ENCODE peak calls at places on chromosome X, in seven cellular contexts. One of them, this sample, is unnamed.

GRCh38 chrX:54785901-54786300 is 12.2 kb downstream of the ITIH6 start:
- DNase-seq in nephron progenitor cell: no peak
- DNase-seq in CD8-positive, alpha-beta T cell: no peak
- DNase-seq in HCEC 1CT: no peak
- DNase-seq in NAMALWA: peak; percentile 31
- DNase-seq in ecto neural progenitor cell: peak; percentile 48
- DNase-seq in OCI-LY7: peak; percentile 33
- DNase-seq in this sample: peak; percentile 26

GRCh38 chrX:1564750-1565683 is 26.4 kb upstream of the AKAP17A start:
- DNase-seq in nephron progenitor cell: no peak
- DNase-seq in CD8-positive, alpha-beta T cell: no peak
- DNase-seq in HCEC 1CT: no peak
- DNase-seq in NAMALWA: no peak
- DNase-seq in ecto neural progenitor cell: no peak
- DNase-seq in OCI-LY7: no peak
- DNase-seq in this sample: no peak

GRCh38 chrX:153724252-153725038 is at the start of the genes ABCD1 and BCAP31:
- DNase-seq in nephron progenitor cell: peak; percentile 89
- DNase-seq in CD8-positive, alpha-beta T cell: peak; percentile 85
- DNase-seq in HCEC 1CT: peak; percentile 79
- DNase-seq in NAMALWA: peak; percentile 89
- DNase-seq in ecto neural progenitor cell: peak; percentile 90
- DNase-seq in OCI-LY7: peak; percentile 88
- DNase-seq in this sample: peak; percentile 95

GRCh38 chrX:39335447-39336235 is 534.4 kb downstream of the MID1IP1 start:
- DNase-seq in nephron progenitor cell: no peak
- DNase-seq in CD8-positive, alpha-beta T cell: no peak
- DNase-seq in HCEC 1CT: no peak
- DNase-seq in NAMALWA: no peak
- DNase-seq in ecto neural progenitor cell: no peak
- DNase-seq in OCI-LY7: no peak
- DNase-seq in this sample: no peak

GRCh38 chrX:113400193-113400704 is 559.6 kb upstream of the AMOT start:
- DNase-seq in nephron progenitor cell: no peak
- DNase-seq in CD8-positive, alpha-beta T cell: no peak
- DNase-seq in HCEC 1CT: peak; percentile 26
- DNase-seq in NAMALWA: no peak
- DNase-seq in ecto neural progenitor cell: no peak
- DNase-seq in OCI-LY7: no peak
- DNase-seq in this sample: peak; percentile 42

GRCh38 chrX:133819546-133819945 is 165.8 kb downstream of the GPC3 start:
- DNase-seq in nephron progenitor cell: no peak
- DNase-seq in CD8-positive, alpha-beta T cell: no peak
- DNase-seq in HCEC 1CT: no peak
- DNase-seq in NAMALWA: no peak
- DNase-seq in ecto neural progenitor cell: no peak
- DNase-seq in OCI-LY7: no peak
- DNase-seq in this sample: no peak

GRCh38 chrX:15143050-15143824 is 126.6 kb downstream of the ASB9 start:
- DNase-seq in nephron progenitor cell: peak; percentile 46
- DNase-seq in CD8-positive, alpha-beta T cell: peak; percentile 42
- DNase-seq in HCEC 1CT: peak; percentile 3
- DNase-seq in NAMALWA: peak; percentile 58
- DNase-seq in ecto neural progenitor cell: peak; percentile 45
- DNase-seq in OCI-LY7: peak; percentile 46
- DNase-seq in this sample: peak; percentile 56

GRCh38 chrX:107970073-107970472 is 12.1 kb downstream of the TEX13B start:
- DNase-seq in nephron progenitor cell: no peak
- DNase-seq in CD8-positive, alpha-beta T cell: no peak
- DNase-seq in HCEC 1CT: no peak
- DNase-seq in NAMALWA: no peak
- DNase-seq in ecto neural progenitor cell: no peak
- DNase-seq in OCI-LY7: no peak
- DNase-seq in this sample: no peak

GRCh38 chrX:39576081-39576701 is 521.6 kb downstream of the BCOR start:
- DNase-seq in nephron progenitor cell: peak; percentile 18
- DNase-seq in CD8-positive, alpha-beta T cell: no peak
- DNase-seq in HCEC 1CT: no peak
- DNase-seq in NAMALWA: no peak
- DNase-seq in ecto neural progenitor cell: peak; percentile 66
- DNase-seq in OCI-LY7: no peak
- DNase-seq in this sample: no peak

GRCh38 chrX:135632353-135632752 is 81.1 kb upstream of the CT45A1 start:
- DNase-seq in nephron progenitor cell: no peak
- DNase-seq in CD8-positive, alpha-beta T cell: no peak
- DNase-seq in HCEC 1CT: no peak
- DNase-seq in NAMALWA: peak; percentile 29
- DNase-seq in ecto neural progenitor cell: no peak
- DNase-seq in OCI-LY7: peak; percentile 2
- DNase-seq in this sample: no peak

GRCh38 chrX:41452972-41453371 is 5.8 kb downstream of the NYX start:
- DNase-seq in nephron progenitor cell: no peak
- DNase-seq in CD8-positive, alpha-beta T cell: no peak
- DNase-seq in HCEC 1CT: no peak
- DNase-seq in NAMALWA: no peak
- DNase-seq in ecto neural progenitor cell: no peak
- DNase-seq in OCI-LY7: no peak
- DNase-seq in this sample: no peak

GRCh38 chrX:54411732-54412131 is 28.5 kb upstream of the TSR2 start:
- DNase-seq in nephron progenitor cell: no peak
- DNase-seq in CD8-positive, alpha-beta T cell: no peak
- DNase-seq in HCEC 1CT: no peak
- DNase-seq in NAMALWA: no peak
- DNase-seq in ecto neural progenitor cell: no peak
- DNase-seq in OCI-LY7: no peak
- DNase-seq in this sample: no peak

GRCh38 chrX:33178690-33179089 is 32.7 kb downstream of the DMD start:
- DNase-seq in nephron progenitor cell: no peak
- DNase-seq in CD8-positive, alpha-beta T cell: no peak
- DNase-seq in HCEC 1CT: no peak
- DNase-seq in NAMALWA: no peak
- DNase-seq in ecto neural progenitor cell: no peak
- DNase-seq in OCI-LY7: no peak
- DNase-seq in this sample: no peak

GRCh38 chrX:123924181-123924580 is 37.3 kb upstream of the STAG2 start:
- DNase-seq in nephron progenitor cell: no peak
- DNase-seq in CD8-positive, alpha-beta T cell: no peak
- DNase-seq in HCEC 1CT: no peak
- DNase-seq in NAMALWA: no peak
- DNase-seq in ecto neural progenitor cell: no peak
- DNase-seq in OCI-LY7: no peak
- DNase-seq in this sample: no peak

GRCh38 chrX:77723684-77724083 is 62.3 kb downstream of the ATRX start:
- DNase-seq in nephron progenitor cell: no peak
- DNase-seq in CD8-positive, alpha-beta T cell: no peak
- DNase-seq in HCEC 1CT: no peak
- DNase-seq in NAMALWA: no peak
- DNase-seq in ecto neural progenitor cell: no peak
- DNase-seq in OCI-LY7: no peak
- DNase-seq in this sample: no peak

GRCh38 chrX:26442340-26442739 is 226.4 kb downstream of the MAGEB5 start:
- DNase-seq in nephron progenitor cell: no peak
- DNase-seq in CD8-positive, alpha-beta T cell: no peak
- DNase-seq in HCEC 1CT: no peak
- DNase-seq in NAMALWA: peak; percentile 10
- DNase-seq in ecto neural progenitor cell: no peak
- DNase-seq in OCI-LY7: no peak
- DNase-seq in this sample: peak; percentile 23

GRCh38 chrX:131649741-131650140 is 105.9 kb downstream of the OR13H1 start:
- DNase-seq in nephron progenitor cell: no peak
- DNase-seq in CD8-positive, alpha-beta T cell: no peak
- DNase-seq in HCEC 1CT: no peak
- DNase-seq in NAMALWA: no peak
- DNase-seq in ecto neural progenitor cell: no peak
- DNase-seq in OCI-LY7: no peak
- DNase-seq in this sample: no peak

GRCh38 chrX:38750551-38750950 is 50.7 kb upstream of the MID1IP1 start:
- DNase-seq in nephron progenitor cell: no peak
- DNase-seq in CD8-positive, alpha-beta T cell: no peak
- DNase-seq in HCEC 1CT: no peak
- DNase-seq in NAMALWA: no peak
- DNase-seq in ecto neural progenitor cell: no peak
- DNase-seq in OCI-LY7: no peak
- DNase-seq in this sample: no peak

GRCh38 chrX:25144043-25144940 is 128.5 kb upstream of the ARX start:
- DNase-seq in nephron progenitor cell: peak; percentile 78
- DNase-seq in CD8-positive, alpha-beta T cell: no peak
- DNase-seq in HCEC 1CT: peak; percentile 8
- DNase-seq in NAMALWA: peak; percentile 33
- DNase-seq in ecto neural progenitor cell: peak; percentile 76
- DNase-seq in OCI-LY7: peak; percentile 29
- DNase-seq in this sample: peak; percentile 57

GRCh38 chrX:47206316-47206715 is 12.2 kb upstream of the CDK16 start:
- DNase-seq in nephron progenitor cell: no peak
- DNase-seq in CD8-positive, alpha-beta T cell: no peak
- DNase-seq in HCEC 1CT: no peak
- DNase-seq in NAMALWA: no peak
- DNase-seq in ecto neural progenitor cell: no peak
- DNase-seq in OCI-LY7: no peak
- DNase-seq in this sample: no peak

GRCh38 chrX:154734101-154734781 is 16.6 kb downstream of the GAB3 start:
- DNase-seq in nephron progenitor cell: no peak
- DNase-seq in CD8-positive, alpha-beta T cell: peak; percentile 60
- DNase-seq in HCEC 1CT: peak; percentile 72
- DNase-seq in NAMALWA: peak; percentile 21
- DNase-seq in ecto neural progenitor cell: no peak
- DNase-seq in OCI-LY7: no peak
- DNase-seq in this sample: no peak

GRCh38 chrX:14032383-14032782 is 2.7 kb upstream of the GEMIN8 start:
- DNase-seq in nephron progenitor cell: peak; percentile 57
- DNase-seq in CD8-positive, alpha-beta T cell: peak; percentile 46
- DNase-seq in HCEC 1CT: peak; percentile 28
- DNase-seq in NAMALWA: peak; percentile 66
- DNase-seq in ecto neural progenitor cell: no peak
- DNase-seq in OCI-LY7: peak; percentile 63
- DNase-seq in this sample: peak; percentile 55

GRCh38 chrX:131841496-131842410 is 181.3 kb upstream of the STK26 start:
- DNase-seq in nephron progenitor cell: peak; percentile 55
- DNase-seq in CD8-positive, alpha-beta T cell: no peak
- DNase-seq in HCEC 1CT: peak; percentile 37
- DNase-seq in NAMALWA: peak; percentile 64
- DNase-seq in ecto neural progenitor cell: peak; percentile 55
- DNase-seq in OCI-LY7: peak; percentile 52
- DNase-seq in this sample: peak; percentile 51

GRCh38 chrX:115409551-115409950 is 120.0 kb downstream of the LUZP4 start:
- DNase-seq in nephron progenitor cell: no peak
- DNase-seq in CD8-positive, alpha-beta T cell: no peak
- DNase-seq in HCEC 1CT: no peak
- DNase-seq in NAMALWA: no peak
- DNase-seq in ecto neural progenitor cell: no peak
- DNase-seq in OCI-LY7: no peak
- DNase-seq in this sample: no peak

GRCh38 chrX:72110051-72110926 is 21.4 kb downstream of the RTL5 start:
- DNase-seq in nephron progenitor cell: no peak
- DNase-seq in CD8-positive, alpha-beta T cell: no peak
- DNase-seq in HCEC 1CT: no peak
- DNase-seq in NAMALWA: no peak
- DNase-seq in ecto neural progenitor cell: no peak
- DNase-seq in OCI-LY7: no peak
- DNase-seq in this sample: no peak